ENCODE peak calls at places on chromosomes 16 and 17, in ten cellular contexts. D is breast epithelium, Q is colonic mucosa, O is Panc1, E is HS-5, X is A549, A is sigmoid colon, P is cerebellar cortex, G is NCI-H1417, M is progenitor cell of endocrine pancreas. Z is an unnamed sample.

GRCh38 chr16:75252049-75252864 is 833 bp upstream of the BCAR1 start:
- DNase-seq in Q (no peak), D (no peak), O (no peak), M (no peak), X (no peak), A (peak; percentile 66), P (no peak), G (no peak), E (no peak), Z (no peak)

GRCh38 chr17:49360796-49361128 is 1.3 kb downstream of the ZNF652 start:
- DNase-seq in X (peak; percentile 60), E (no peak), A (no peak), O (no peak), P (no peak), Q (no peak), D (no peak), G (no peak), M (no peak), Z (peak; percentile 20)

GRCh38 chr16:81259916-81260315 is 21.4 kb downstream of the BCO1 start:
- DNase-seq in P (no peak), X (no peak), A (no peak), M (no peak), G (no peak), Q (no peak), D (no peak), E (no peak), O (no peak), Z (no peak)

GRCh38 chr17:75144816-75145511 is 9.3 kb downstream of the JPT1 start:
- DNase-seq in P (no peak), A (no peak), D (no peak), E (no peak), Q (no peak), M (no peak), G (no peak), O (no peak), X (no peak), Z (no peak)

GRCh38 chr16:27389272-27389961 is 12.6 kb upstream of the IL21R start:
- DNase-seq in A (no peak), O (no peak), Q (peak; percentile 18), G (no peak), E (no peak), D (no peak), X (no peak), P (no peak), M (no peak), Z (no peak)

GRCh38 chr16:8751481-8752311 is 45.7 kb downstream of the TMEM186 start:
- DNase-seq in X (peak; percentile 55), A (peak; percentile 24), G (no peak), O (no peak), P (no peak), M (no peak), E (peak; percentile 71), Q (no peak), D (no peak), Z (peak; percentile 44)

GRCh38 chr17:79834575-79835469 is 4.4 kb downstream of the CBX4 start:
- DNase-seq in P (no peak), X (no peak), Q (peak; percentile 31), O (no peak), G (no peak), A (no peak), M (no peak), E (no peak), D (no peak), Z (no peak)

GRCh38 chr16:57799619-57800212 is 2.6 kb downstream of the KIFC3 start:
- DNase-seq in A (no peak), M (no peak), Q (no peak), G (no peak), P (no peak), X (no peak), E (no peak), O (no peak), D (no peak), Z (no peak)

GRCh38 chr16:3472878-3473595 is 22.3 kb downstream of the C16orf90 start:
- DNase-seq in A (no peak), P (no peak), D (no peak), G (no peak), M (no peak), E (no peak), X (no peak), O (no peak), Q (no peak), Z (no peak)

GRCh38 chr17:17305282-17305801 is 2.2 kb downstream of the NT5M start:
- DNase-seq in A (no peak), P (peak; percentile 19), X (no peak), O (no peak), D (no peak), Q (peak; percentile 30), M (no peak), G (no peak), E (no peak), Z (no peak)

GRCh38 chr17:40490982-40491381 is 10.4 kb downstream of the TNS4 start:
- DNase-seq in X (no peak), P (no peak), G (no peak), M (no peak), Q (no peak), O (no peak), D (no peak), E (no peak), A (no peak), Z (no peak)

GRCh38 chr17:40071720-40072480 is 9.1 kb downstream of the THRA start:
- DNase-seq in A (peak; percentile 97), O (no peak), E (no peak), Q (peak; percentile 91), P (peak; percentile 72), G (peak; percentile 95), D (peak; percentile 87), X (no peak), M (no peak), Z (no peak)

GRCh38 chr17:50469671-50470305 is 1.1 kb upstream of the CHAD start:
- DNase-seq in O (no peak), G (no peak), A (no peak), X (no peak), D (no peak), Q (peak; percentile 27), M (no peak), P (peak; percentile 27), E (no peak), Z (no peak)

GRCh38 chr16:68509381-68509780 is 29.7 kb upstream of the ZFP90 start:
- DNase-seq in M (no peak), O (no peak), A (no peak), Q (no peak), E (no peak), P (no peak), D (no peak), X (no peak), G (no peak), Z (no peak)

GRCh38 chr17:57636274-57636673 is 108.8 kb downstream of the CCDC182 start:
- DNase-seq in P (no peak), D (no peak), X (no peak), M (no peak), E (no peak), G (no peak), A (no peak), Q (no peak), O (no peak), Z (no peak)

GRCh38 chr17:61574542-61575351 is 16.3 kb downstream of the NACA2 start:
- DNase-seq in M (no peak), E (no peak), Q (peak; percentile 38), G (peak; percentile 41), A (no peak), O (no peak), D (no peak), P (peak; percentile 50), X (peak; percentile 80), Z (peak; percentile 43)

GRCh38 chr17:15947331-15947730 is 2.4 kb downstream of the ADORA2B start:
- DNase-seq in D (no peak), O (no peak), G (no peak), P (no peak), A (no peak), M (no peak), Q (peak; percentile 77), E (no peak), X (no peak), Z (peak; percentile 57)

GRCh38 chr17:39461911-39462641 is 790 bp downstream of the CDK12 start:
- DNase-seq in X (no peak), G (peak; percentile 41), Q (peak; percentile 31), O (no peak), E (no peak), D (no peak), M (no peak), P (peak; percentile 25), A (no peak), Z (no peak)

GRCh38 chr16:64391009-64391663 is 730.7 kb downstream of the CDH11 start:
- DNase-seq in D (no peak), X (no peak), E (no peak), G (no peak), M (no peak), A (no peak), Q (no peak), O (no peak), P (no peak), Z (no peak)

GRCh38 chr17:77190561-77190960 is 49.8 kb downstream of the SEC14L1 start:
- DNase-seq in X (no peak), E (no peak), P (no peak), Q (no peak), G (no peak), O (no peak), D (no peak), A (no peak), M (no peak), Z (no peak)

GRCh38 chr16:17302620-17303019 is 168.1 kb downstream of the XYLT1 start:
- DNase-seq in O (no peak), D (no peak), P (no peak), G (no peak), M (no peak), A (no peak), E (no peak), Q (no peak), X (no peak), Z (no peak)

GRCh38 chr17:2192367-2193028 is 111.1 kb downstream of the SMG6 start:
- DNase-seq in M (no peak), Q (no peak), A (no peak), O (no peak), X (peak; percentile 54), D (no peak), E (peak; percentile 99), P (no peak), G (no peak), Z (peak; percentile 73)

GRCh38 chr17:43327834-43328420 is 70.9 kb upstream of the ARL4D start:
- DNase-seq in M (no peak), G (no peak), A (no peak), Q (no peak), E (no peak), D (no peak), P (no peak), X (no peak), O (no peak), Z (no peak)

GRCh38 chr16:88461291-88462269 is 8.5 kb downstream of the ZFPM1 start:
- DNase-seq in D (no peak), E (no peak), P (no peak), G (no peak), A (no peak), X (no peak), O (no peak), Q (no peak), M (no peak), Z (no peak)

GRCh38 chr17:81277421-81277820 is 17.7 kb downstream of the SLC38A10 start:
- DNase-seq in D (no peak), Q (peak; percentile 65), E (no peak), X (no peak), O (no peak), A (peak; percentile 82), M (no peak), G (peak; percentile 9), P (peak; percentile 43), Z (no peak)

GRCh38 chr17:81831957-81832607 is 1.0 kb downstream of the MCRIP1 start:
- DNase-seq in G (peak; percentile 63), P (no peak), M (no peak), X (no peak), A (no peak), O (no peak), D (no peak), E (peak; percentile 26), Q (no peak), Z (no peak)

GRCh38 chr16:13612623-13613022 is 307.3 kb upstream of the ERCC4 start:
- DNase-seq in E (no peak), Q (no peak), D (no peak), G (no peak), P (no peak), O (no peak), A (no peak), X (no peak), M (no peak), Z (no peak)

GRCh38 chr17:2084766-2085647 is 30.1 kb downstream of the HIC1 start:
- DNase-seq in M (no peak), Q (peak; percentile 84), A (peak; percentile 87), E (no peak), D (no peak), G (no peak), X (no peak), O (no peak), P (no peak), Z (peak; percentile 71)